ENCODE peak calls at places on chromosomes 7 and 10, in five cellular contexts. S, P, W, Y and G are unnamed samples.

GRCh38 chr7:50792342-50793114 is 9.8 kb upstream of the GRB10 start:
- DNase-seq in W (peak; percentile 81), S (peak; percentile 40), Y (no peak), P (peak; percentile 69), G (peak; percentile 80)

GRCh38 chr10:42753507-42754154 is 29.0 kb upstream of the BMS1 start:
- DNase-seq in W (peak; percentile 80), S (peak; percentile 55), P (peak; percentile 18), Y (no peak), G (no peak)

GRCh38 chr7:40546616-40547501 is 412.1 kb downstream of the SUGCT start:
- DNase-seq in S (peak; percentile 4), Y (no peak), P (no peak), W (no peak), G (no peak)

GRCh38 chr10:70785190-70785589 is at the start of gene TBATA:
- DNase-seq in W (no peak), P (no peak), Y (no peak), S (no peak), G (no peak)

GRCh38 chr10:49751636-49752510 is 10.2 kb downstream of the OGDHL start:
- DNase-seq in P (peak; percentile 7), S (no peak), Y (no peak), W (peak; percentile 61), G (no peak)

GRCh38 chr7:133230591-133231194 is 22.2 kb upstream of the EXOC4 start:
- DNase-seq in W (no peak), S (peak; percentile 73), Y (peak; percentile 24), P (peak; percentile 65), G (peak; percentile 23)

GRCh38 chr7:43260980-43261878 is 148.8 kb downstream of the HECW1 start:
- DNase-seq in W (peak; percentile 83), Y (peak; percentile 65), S (peak; percentile 70), P (peak; percentile 59), G (peak; percentile 67)

GRCh38 chr10:124587811-124588211 is 126.2 kb downstream of the LHPP start:
- DNase-seq in W (peak; percentile 72), P (no peak), Y (no peak), S (no peak), G (no peak)

GRCh38 chr10:31075434-31075833 is 43.8 kb upstream of the ZNF438 start:
- DNase-seq in S (peak; percentile 19), W (no peak), P (no peak), Y (no peak), G (peak; percentile 17)

GRCh38 chr10:100008708-100009282 is 952 bp downstream of the DNMBP start:
- DNase-seq in S (peak; percentile 57), P (no peak), Y (no peak), W (no peak), G (no peak)

GRCh38 chr7:52211930-52212329 is 823.5 kb upstream of the POM121L12 start:
- DNase-seq in W (no peak), P (no peak), Y (no peak), S (no peak), G (no peak)

GRCh38 chr7:123367508-123368122 is 166.8 kb downstream of the IQUB start:
- DNase-seq in Y (no peak), P (peak; percentile 53), S (peak; percentile 57), W (no peak), G (peak; percentile 9)

GRCh38 chr7:46494026-46494425 is 573.0 kb upstream of the IGFBP3 start:
- DNase-seq in S (no peak), P (no peak), Y (no peak), W (no peak), G (no peak)

GRCh38 chr10:30704016-30704600 is 74.6 kb upstream of the LYZL2 start:
- DNase-seq in Y (no peak), S (no peak), P (no peak), W (no peak), G (no peak)

GRCh38 chr10:62650411-62650810 is 154.1 kb upstream of the ADO start:
- DNase-seq in P (no peak), W (no peak), S (no peak), Y (no peak), G (no peak)

GRCh38 chr10:3955493-3955892 is 170.5 kb upstream of the KLF6 start:
- DNase-seq in W (no peak), S (no peak), Y (no peak), P (peak; percentile 32), G (no peak)

GRCh38 chr7:55555160-55555559 is 17.1 kb downstream of the VOPP1 start:
- DNase-seq in S (no peak), P (no peak), Y (no peak), W (no peak), G (no peak)

GRCh38 chr10:43160067-43160918 is 22.0 kb downstream of the CSGALNACT2 start:
- DNase-seq in P (no peak), Y (no peak), W (no peak), S (peak; percentile 51), G (no peak)

GRCh38 chr10:78407009-78407711 is 373.5 kb downstream of the RPS24 start:
- DNase-seq in W (no peak), S (peak; percentile 80), Y (peak; percentile 92), P (peak; percentile 91), G (peak; percentile 95)

GRCh38 chr10:33365871-33366411 is 31.5 kb upstream of the NRP1 start:
- DNase-seq in Y (no peak), W (no peak), P (no peak), S (peak; percentile 90), G (peak; percentile 37)

GRCh38 chr7:16421333-16422099 is at the start of gene CRPPA:
- DNase-seq in Y (peak; percentile 48), W (peak; percentile 84), P (peak; percentile 58), S (peak; percentile 56), G (peak; percentile 27)

GRCh38 chr7:5426226-5426475 is 2.5 kb upstream of the TNRC18 start:
- DNase-seq in S (peak; percentile 59), W (no peak), P (no peak), Y (peak; percentile 53), G (no peak)

GRCh38 chr10:49025347-49025983 is 85.8 kb upstream of the LRRC18 start:
- DNase-seq in W (no peak), Y (no peak), P (no peak), S (no peak), G (no peak)

GRCh38 chr10:130137077-130137448 is 872 bp downstream of the GLRX3 start:
- DNase-seq in S (peak; percentile 55), P (peak; percentile 16), Y (no peak), W (no peak), G (peak; percentile 26)

GRCh38 chr7:29209745-29210144 is 15.2 kb downstream of the CHN2 start:
- DNase-seq in S (no peak), Y (no peak), P (no peak), W (no peak), G (no peak)

GRCh38 chr7:23604296-23604640 is 7.1 kb downstream of the CCDC126 start:
- DNase-seq in W (no peak), Y (no peak), S (no peak), P (no peak), G (no peak)

GRCh38 chr7:2208712-2209111 is 24.0 kb downstream of the MAD1L1 start:
- DNase-seq in S (no peak), W (peak; percentile 46), P (no peak), Y (no peak), G (no peak)

GRCh38 chr7:90595801-90596683 is at the start of gene CDK14:
- DNase-seq in P (peak; percentile 86), W (peak; percentile 97), Y (peak; percentile 69), S (peak; percentile 68), G (peak; percentile 63)

GRCh38 chr10:72087969-72088878 is at the start of gene SPOCK2:
- DNase-seq in P (no peak), S (peak; percentile 14), Y (no peak), W (peak; percentile 89), G (no peak)

DNA sequence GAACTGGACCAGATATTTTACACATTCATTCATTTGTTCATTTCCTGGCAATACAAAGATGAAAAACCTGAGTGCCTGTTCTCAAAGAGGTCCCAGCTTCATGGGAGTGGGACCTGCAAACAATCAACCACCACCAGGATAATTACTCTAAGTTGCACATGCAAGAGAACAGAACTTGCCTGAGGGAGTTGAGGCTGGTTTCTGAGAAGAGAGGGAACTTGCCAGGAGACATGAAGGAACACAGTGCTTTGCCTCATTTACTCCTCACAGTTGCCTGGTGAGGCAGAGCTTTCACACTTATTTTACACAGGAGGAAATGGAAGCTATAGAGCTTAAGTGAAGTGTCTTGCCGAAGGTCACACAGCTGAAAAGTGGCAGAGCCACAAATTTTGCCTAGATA is 170.1 kb downstream of the SORCS3 start:
- DNase-seq in S (no peak), W (no peak), P (no peak), Y (no peak), G (no peak)
- TF ChIP-seq POLR2A in S (no peak), W (no peak), P (no peak), Y (no peak), G (no peak)

GRCh38 chr10:87817873-87818504 is at the start of gene ATAD1:
- DNase-seq in W (peak; percentile 96), P (peak; percentile 86), Y (peak; percentile 76), S (peak; percentile 80), G (peak; percentile 92)
- TF ChIP-seq POLR2A in W (peak; percentile 42), P (peak; percentile 88), Y (peak; percentile 62), S (peak; percentile 77), G (peak; percentile 72)

DNA sequence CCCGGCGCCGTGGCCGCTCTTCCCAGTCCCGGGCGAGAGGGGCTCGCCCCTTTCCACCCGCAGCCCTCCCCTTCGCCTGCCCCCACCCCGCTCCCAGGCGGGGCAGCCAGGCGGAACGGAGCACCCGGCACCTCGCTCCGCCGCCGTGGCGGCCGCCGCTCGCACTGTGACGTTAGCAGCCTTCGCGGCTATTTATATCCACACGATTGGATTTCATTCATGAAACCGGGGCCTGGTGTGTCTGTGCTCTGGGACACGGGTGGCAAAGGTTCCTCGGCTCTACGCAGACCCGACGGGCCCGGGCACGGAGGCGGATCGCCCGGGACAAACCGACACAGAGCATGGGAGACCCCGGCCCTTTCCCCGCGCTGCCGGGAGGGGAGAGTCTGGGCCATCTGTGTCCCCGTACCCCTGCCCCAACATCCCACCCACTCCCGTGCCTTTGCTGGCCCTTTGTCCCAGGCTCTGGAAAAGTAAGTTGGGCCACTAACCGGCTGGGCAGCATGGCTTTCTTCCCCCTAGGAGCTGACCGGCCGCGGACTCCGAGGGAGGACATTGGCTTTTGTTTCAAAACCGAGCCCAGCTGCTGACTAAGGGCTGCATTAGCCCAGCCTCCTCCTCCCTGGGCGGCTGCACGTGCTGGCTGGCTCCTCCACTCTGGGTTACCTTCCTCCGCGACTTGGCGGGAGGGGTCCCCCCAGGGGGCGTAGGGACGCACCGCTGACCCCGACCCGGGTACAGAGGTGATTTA is at the start of gene RHOBTB1:
- DNase-seq in W (peak; percentile 91), S (peak; percentile 85), Y (peak; percentile 53), P (peak; percentile 73), G (peak; percentile 70)
- TF ChIP-seq POLR2A in W (peak; percentile 79), S (peak; percentile 71), Y (peak; percentile 50), P (peak; percentile 74), G (peak; percentile 67)

DNA sequence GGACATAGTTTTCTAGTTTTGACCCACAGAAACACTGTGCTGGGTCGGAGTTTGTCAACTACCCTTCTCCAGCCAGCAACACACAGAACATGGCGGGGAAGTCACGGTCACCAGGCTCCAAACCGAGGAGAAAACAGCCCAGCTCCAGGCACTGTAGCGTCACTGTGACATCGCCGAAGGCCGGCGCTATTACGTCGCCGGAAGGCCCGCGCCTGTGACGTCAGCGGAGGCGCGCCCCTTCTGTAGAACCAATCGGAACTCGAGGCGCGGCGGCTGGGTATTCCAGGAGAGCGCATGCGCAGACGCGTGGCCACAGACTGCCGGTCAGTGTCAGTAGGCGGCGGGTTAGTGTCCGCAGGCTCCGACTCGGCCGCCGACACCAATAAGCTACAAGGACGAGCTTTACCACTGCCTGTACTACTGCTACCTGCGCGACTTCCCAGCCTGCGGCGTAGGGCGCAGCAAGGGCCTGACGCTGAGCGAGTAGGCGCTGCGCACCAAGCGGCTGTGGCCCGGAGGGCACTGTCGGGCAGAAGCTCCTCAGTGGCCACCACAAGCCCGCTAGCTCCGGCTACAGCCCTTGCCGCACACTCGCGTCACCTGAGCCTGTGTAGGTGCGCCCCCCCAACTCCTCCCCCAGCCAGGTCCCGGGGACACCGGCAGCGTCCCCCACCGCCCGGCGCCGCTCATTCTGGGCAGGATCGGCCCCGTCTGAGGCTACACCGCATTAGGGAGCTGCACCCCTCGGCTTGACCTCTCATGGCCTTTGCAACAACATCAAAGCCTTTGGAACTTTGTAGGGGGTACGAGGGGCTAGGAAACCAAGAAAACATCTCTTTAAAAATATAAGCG is 35.1 kb upstream of the SRRM3 start:
- DNase-seq in W (peak; percentile 96), P (peak; percentile 99), Y (peak; percentile 97), S (peak; percentile 96), G (peak; percentile 89)
- TF ChIP-seq POLR2A in W (peak; percentile 34), P (peak; percentile 93), Y (peak; percentile 92), S (peak; percentile 73), G (peak; percentile 91)